ENCODE peak calls at places on chromosome 6, in six cellular contexts. J is GM12878, Q is H1, Y is HCT116, R is SK-N-SH, N is K562. B is an unnamed sample.

GRCh38 chr6:15500078-15500740 is 162.6 kb downstream of the DTNBP1 start:
- DNase-seq in R (no peak), Y (no peak), J (no peak), Q (no peak), N (no peak), B (no peak)

GRCh38 chr6:18362058-18362561 is 25.0 kb upstream of the RNF144B start:
- DNase-seq in J (no peak), Q (no peak), Y (no peak), N (no peak), R (no peak), B (no peak)

GRCh38 chr6:13953061-13953705 is 28.4 kb downstream of the RNF182 start:
- DNase-seq in Y (peak; percentile 48), R (no peak), Q (no peak), N (no peak), J (no peak), B (no peak)

GRCh38 chr6:36126553-36127458 is 3.5 kb upstream of the MAPK13 start:
- DNase-seq in Y (no peak), Q (no peak), N (no peak), R (no peak), J (no peak), B (no peak)

GRCh38 chr6:165930668-165931067 is 237.0 kb downstream of the TBXT start:
- DNase-seq in J (no peak), Y (no peak), N (no peak), Q (no peak), R (no peak), B (no peak)

GRCh38 chr6:112232845-112233256 is 21.5 kb downstream of the LAMA4 start:
- DNase-seq in Q (no peak), N (no peak), R (peak; percentile 59), Y (no peak), J (no peak), B (no peak)

GRCh38 chr6:39803872-39804271 is 11.7 kb downstream of the DAAM2 start:
- DNase-seq in Y (no peak), R (no peak), J (no peak), Q (no peak), N (no peak), B (no peak)

GRCh38 chr6:4180653-4181255 is 45.4 kb upstream of the ECI2 start:
- DNase-seq in N (peak; percentile 62), Y (peak; percentile 67), Q (no peak), J (no peak), R (peak; percentile 30), B (no peak)

GRCh38 chr6:75096986-75097385 is 108.9 kb downstream of the COL12A1 start:
- DNase-seq in N (no peak), J (no peak), Y (no peak), R (no peak), Q (no peak), B (no peak)

GRCh38 chr6:75089921-75090320 is 115.9 kb downstream of the COL12A1 start:
- DNase-seq in Q (no peak), R (no peak), Y (no peak), N (no peak), J (no peak), B (no peak)

GRCh38 chr6:75090574-75090973 is 115.3 kb downstream of the COL12A1 start:
- DNase-seq in J (no peak), N (no peak), R (no peak), Q (no peak), Y (no peak), B (no peak)

GRCh38 chr6:75098709-75099108 is 107.1 kb downstream of the COL12A1 start:
- DNase-seq in R (no peak), Q (no peak), N (no peak), J (no peak), Y (peak; percentile 47), B (no peak)

GRCh38 chr6:75094614-75095321 is 111.1 kb downstream of the COL12A1 start:
- DNase-seq in Y (no peak), J (no peak), N (no peak), Q (no peak), R (no peak), B (no peak)
- TF ChIP-seq JUND in Y (no peak), J (no peak), N (no peak), Q (no peak), R (no peak), B (no peak)

GRCh38 chr6:135211306-135211702 is 30.2 kb downstream of the MYB start:
- DNase-seq in Q (no peak), R (no peak), J (no peak), Y (no peak), N (no peak), B (peak; percentile 88)

GRCh38 chr6:135213616-135214015 is 32.5 kb downstream of the MYB start:
- DNase-seq in Q (no peak), N (no peak), Y (no peak), J (no peak), R (no peak), B (no peak)

GRCh38 chr6:135210632-135211305 is 29.7 kb downstream of the MYB start:
- DNase-seq in R (no peak), Q (no peak), J (no peak), N (no peak), Y (no peak), B (no peak)

GRCh38 chr6:135212935-135213334 is 31.8 kb downstream of the MYB start:
- DNase-seq in N (no peak), J (no peak), Y (no peak), R (no peak), Q (no peak), B (no peak)

GRCh38 chr6:135212020-135212806 is 31.1 kb downstream of the MYB start:
- DNase-seq in Q (no peak), Y (no peak), R (no peak), J (no peak), N (no peak), B (peak; percentile 91)
- TF ChIP-seq JUND in Q (no peak), Y (no peak), R (no peak), J (no peak), N (no peak), B (no peak)

GRCh38 chr6:30206799-30207618 is 6.2 kb downstream of the TRIM26 start:
- DNase-seq in Q (no peak), J (no peak), R (no peak), N (no peak), Y (no peak), B (peak; percentile 16)
- TF ChIP-seq JUND in Q (no peak), J (no peak), R (no peak), N (no peak), Y (no peak), B (no peak)

GRCh38 chr6:128209771-128210170 is 308.9 kb upstream of the THEMIS start:
- DNase-seq in J (no peak), Q (no peak), Y (no peak), R (no peak), N (no peak), B (no peak)
- TF ChIP-seq JUND in J (no peak), Q (no peak), Y (no peak), R (no peak), N (no peak), B (no peak)

GRCh38 chr6:22036267-22036666 is 260.6 kb downstream of the PRL start:
- DNase-seq in R (peak; percentile 9), N (no peak), Q (peak; percentile 34), J (peak; percentile 64), Y (peak; percentile 74), B (no peak)
- TF ChIP-seq JUND in R (no peak), N (no peak), Q (no peak), J (no peak), Y (no peak), B (no peak)

DNA sequence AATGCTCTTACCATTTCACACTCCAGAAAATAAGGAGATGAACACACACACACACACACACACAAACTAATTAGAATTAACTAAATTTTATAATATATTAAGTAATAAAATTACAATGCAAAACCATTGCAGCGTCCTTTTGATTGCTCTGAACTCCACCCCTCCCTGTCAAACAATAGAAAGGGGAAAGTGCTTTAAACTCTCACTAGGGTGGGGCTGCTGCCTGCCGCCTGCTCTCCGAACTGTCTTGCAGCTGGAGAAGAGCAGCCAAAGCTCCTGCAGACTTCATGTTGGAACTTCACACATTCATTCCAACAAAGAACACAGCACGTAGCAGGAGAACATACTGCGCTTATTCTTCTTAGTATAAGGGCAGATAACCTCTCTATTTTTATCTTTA is 83.2 kb downstream of the GCLC start:
- DNase-seq in Q (no peak), Y (no peak), J (no peak), R (no peak), N (no peak), B (no peak)
- TF ChIP-seq JUND in Q (no peak), Y (no peak), J (no peak), R (no peak), N (no peak), B (no peak)

GRCh38 chr6:142900467-142900961 is 44.5 kb downstream of the HIVEP2 start:
- DNase-seq in N (no peak), Y (no peak), Q (no peak), R (no peak), J (no peak), B (no peak)

GRCh38 chr6:142903806-142904205 is 41.2 kb downstream of the HIVEP2 start:
- DNase-seq in J (no peak), Q (no peak), R (no peak), N (no peak), Y (no peak), B (no peak)

GRCh38 chr6:142899101-142899760 is 45.7 kb downstream of the HIVEP2 start:
- DNase-seq in R (no peak), J (no peak), N (no peak), Q (no peak), Y (no peak), B (no peak)

GRCh38 chr6:142901616-142902015 is 43.4 kb downstream of the HIVEP2 start:
- DNase-seq in R (no peak), Y (no peak), J (no peak), N (no peak), Q (no peak), B (no peak)

GRCh38 chr6:142902636-142903053 is 42.3 kb downstream of the HIVEP2 start:
- DNase-seq in Y (peak; percentile 80), N (no peak), J (peak; percentile 67), Q (no peak), R (peak; percentile 19), B (no peak)
- TF ChIP-seq JUND in Y (peak; percentile 67), N (no peak), J (no peak), Q (no peak), R (peak; percentile 76), B (no peak)

GRCh38 chr6:154604120-154604519 is 93.6 kb upstream of the CNKSR3 start:
- DNase-seq in J (peak; percentile 55), Y (no peak), N (no peak), Q (no peak), R (no peak), B (no peak)

GRCh38 chr6:154602708-154603107 is 92.2 kb upstream of the CNKSR3 start:
- DNase-seq in R (no peak), J (no peak), Q (no peak), N (no peak), Y (no peak), B (no peak)

GRCh38 chr6:154598403-154598802 is 87.9 kb upstream of the CNKSR3 start:
- DNase-seq in R (no peak), Y (no peak), N (no peak), Q (no peak), J (no peak), B (no peak)

GRCh38 chr6:154605207-154605877 is 94.9 kb upstream of the CNKSR3 start:
- DNase-seq in N (no peak), J (peak; percentile 83), R (no peak), Q (no peak), Y (no peak), B (no peak)

DNA sequence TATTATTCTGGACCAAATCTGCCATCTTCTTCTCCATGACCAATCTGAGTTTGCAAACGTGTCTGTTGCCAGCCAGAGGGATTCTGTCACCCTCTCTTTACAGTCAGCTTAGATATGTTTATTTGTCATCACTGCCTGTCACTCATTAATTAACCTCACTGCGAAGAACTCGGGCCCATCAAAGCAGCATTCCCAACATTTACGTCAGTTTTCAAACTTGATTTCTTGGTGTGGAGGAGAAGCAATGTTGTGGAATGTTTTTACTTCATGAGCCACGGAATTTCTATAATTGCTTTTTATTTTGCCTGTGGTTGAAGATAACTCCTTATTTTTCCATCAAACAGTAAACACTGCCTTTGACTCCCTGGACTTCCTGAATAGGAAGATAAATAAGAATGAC is 91.8 kb upstream of the CNKSR3 start:
- DNase-seq in R (no peak), N (no peak), J (no peak), Y (no peak), Q (no peak), B (no peak)
- TF ChIP-seq JUND in R (no peak), N (no peak), J (no peak), Y (no peak), Q (no peak), B (no peak)